ENCODE peak calls at places on chromosomes 6 and 20, in four cellular contexts. One of them, this sample, is unnamed. For H3K4me1, the result is how much of the 10 kb centered on the place peaks cover.

GRCh38 chr20:62752181-62752670 is 43.6 kb downstream of the NTSR1 start:
- ATAC-seq in A549: no peak
- ATAC-seq in GM12878: no peak
- ATAC-seq in K562: peak
- ATAC-seq in this sample: peak

GRCh38 chr6:142359271-142359960 is 57.6 kb downstream of the ADGRG6 start:
- ATAC-seq in A549: peak
- ATAC-seq in GM12878: no peak
- ATAC-seq in K562: no peak
- ATAC-seq in this sample: no peak

GRCh38 chr6:87482382-87482781 is 9.6 kb downstream of the SLC35A1 start:
- ATAC-seq in A549: no peak
- ATAC-seq in GM12878: no peak
- ATAC-seq in K562: no peak
- ATAC-seq in this sample: no peak

GRCh38 chr6:30312266-30312665 is 14.5 kb upstream of the TRIM39 start:
- ATAC-seq in A549: no peak
- ATAC-seq in GM12878: no peak
- ATAC-seq in K562: no peak
- ATAC-seq in this sample: no peak

GRCh38 chr20:62624325-62624690 is 18.0 kb upstream of the SLCO4A1 start:
- ATAC-seq in A549: peak
- ATAC-seq in GM12878: peak
- ATAC-seq in K562: peak
- ATAC-seq in this sample: no peak

GRCh38 chr6:14470697-14471096 is 353.1 kb downstream of the CD83 start:
- ATAC-seq in A549: no peak
- ATAC-seq in GM12878: no peak
- ATAC-seq in K562: no peak
- ATAC-seq in this sample: no peak

GRCh38 chr6:14499804-14500203 is 382.2 kb downstream of the CD83 start:
- ATAC-seq in A549: peak
- ATAC-seq in GM12878: no peak
- ATAC-seq in K562: no peak
- ATAC-seq in this sample: no peak

GRCh38 chr6:10838794-10839333 is 525 bp upstream of the MAK start:
- ATAC-seq in A549: peak
- ATAC-seq in GM12878: peak
- ATAC-seq in K562: peak
- ATAC-seq in this sample: peak

GRCh38 chr6:36834576-36835293 is 4.5 kb downstream of the CPNE5 start:
- ATAC-seq in A549: no peak
- ATAC-seq in GM12878: no peak
- ATAC-seq in K562: peak
- ATAC-seq in this sample: no peak

GRCh38 chr6:158609455-158610155 is 34.9 kb downstream of the DYNLT1 start:
- ATAC-seq in A549: no peak
- ATAC-seq in GM12878: no peak
- ATAC-seq in K562: no peak
- ATAC-seq in this sample: no peak

GRCh38 chr6:65819152-65819551 is 112.1 kb upstream of the EYS start:
- ATAC-seq in A549: peak
- ATAC-seq in GM12878: no peak
- ATAC-seq in K562: no peak
- ATAC-seq in this sample: no peak

GRCh38 chr6:31842056-31842455 is 14.5 kb downstream of the HSPA1B start:
- ATAC-seq in A549: no peak
- ATAC-seq in GM12878: no peak
- ATAC-seq in K562: peak
- ATAC-seq in this sample: no peak

GRCh38 chr6:158122048-158122447 is 46.0 kb downstream of the SERAC1 start:
- ATAC-seq in A549: no peak
- ATAC-seq in GM12878: no peak
- ATAC-seq in K562: peak
- ATAC-seq in this sample: no peak

GRCh38 chr20:57272883-57273282 is 6.4 kb upstream of the BMP7 start:
- ATAC-seq in A549: peak
- ATAC-seq in GM12878: no peak
- ATAC-seq in K562: peak
- ATAC-seq in this sample: no peak

GRCh38 chr6:5078121-5078695 is 6.9 kb upstream of the PPP1R3G start:
- ATAC-seq in A549: peak
- ATAC-seq in GM12878: peak
- ATAC-seq in K562: peak
- ATAC-seq in this sample: no peak

GRCh38 chr6:137216875-137217553 is 2.2 kb downstream of the IFNGR1 start:
- ATAC-seq in A549: no peak
- ATAC-seq in GM12878: peak
- ATAC-seq in K562: no peak
- ATAC-seq in this sample: no peak

GRCh38 chr20:4873396-4873795 is 127.9 kb downstream of the SLC23A2 start:
- ATAC-seq in A549: no peak
- ATAC-seq in GM12878: no peak
- ATAC-seq in K562: no peak
- ATAC-seq in this sample: no peak

GRCh38 chr6:149965191-149966020 is 1.7 kb downstream of the ULBP1 start:
- ATAC-seq in A549: no peak
- ATAC-seq in GM12878: no peak
- ATAC-seq in K562: no peak
- ATAC-seq in this sample: no peak

GRCh38 chr6:30489081-30490030 is at the start of gene HLA-E:
- ATAC-seq in A549: peak
- ATAC-seq in GM12878: peak
- ATAC-seq in K562: peak
- ATAC-seq in this sample: peak

GRCh38 chr20:33739493-33739892 is 7.7 kb downstream of the ZNF341 start:
- ATAC-seq in A549: no peak
- ATAC-seq in GM12878: no peak
- ATAC-seq in K562: peak
- ATAC-seq in this sample: no peak

GRCh38 chr6:5623769-5624168 is 362.5 kb downstream of the FARS2 start:
- ATAC-seq in A549: no peak
- ATAC-seq in GM12878: no peak
- ATAC-seq in K562: no peak
- ATAC-seq in this sample: no peak

GRCh38 chr6:170475118-170475517 is 78.0 kb downstream of the PSMB1 start:
- ATAC-seq in A549: no peak
- ATAC-seq in GM12878: peak
- ATAC-seq in K562: no peak
- ATAC-seq in this sample: no peak

GRCh38 chr6:149147939-149148718 is 169.4 kb upstream of the TAB2 start:
- ATAC-seq in A549: no peak
- ATAC-seq in GM12878: peak
- ATAC-seq in K562: peak
- ATAC-seq in this sample: no peak

GRCh38 chr6:105553174-105553573 is 150.3 kb upstream of the PREP start:
- ATAC-seq in A549: no peak
- ATAC-seq in GM12878: no peak
- ATAC-seq in K562: no peak
- ATAC-seq in this sample: no peak

DNA sequence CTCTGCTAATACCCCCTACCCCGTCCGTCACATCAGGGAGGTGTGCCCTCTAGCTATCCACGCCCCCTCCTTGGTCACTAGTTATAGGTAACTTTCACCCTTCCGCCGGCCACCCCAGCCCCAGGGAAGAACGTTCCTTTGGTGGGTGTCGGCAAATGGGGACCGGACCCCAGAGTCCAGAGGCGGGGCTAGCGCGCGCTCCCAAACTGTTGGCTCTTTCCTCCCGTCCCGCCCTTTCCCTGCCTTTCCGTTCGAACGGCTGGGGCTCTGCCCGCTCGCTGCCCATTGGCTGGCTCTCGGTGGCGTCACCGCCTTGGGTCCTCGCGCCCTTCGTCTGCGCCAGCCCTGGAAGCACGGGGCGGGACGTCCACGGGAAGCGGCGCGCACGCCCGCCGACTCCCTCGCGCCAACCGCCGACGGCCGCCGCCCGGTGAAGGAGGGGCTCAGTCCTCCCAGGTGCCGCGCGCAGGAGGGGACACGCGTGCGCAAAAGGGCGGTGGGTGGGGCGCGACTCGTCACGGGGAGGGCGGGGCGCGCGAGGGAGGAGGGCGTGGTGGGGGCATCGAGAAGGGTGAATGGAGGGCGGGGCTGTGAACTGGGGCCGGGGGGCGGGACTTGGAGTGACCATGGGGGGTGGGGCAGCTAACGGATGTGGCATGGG is 634 bp upstream of the PHF1 start:
- ATAC-seq in A549: peak
- ATAC-seq in GM12878: peak
- ATAC-seq in K562: peak
- ATAC-seq in this sample: peak
- TF ChIP-seq EP300 in A549: no peak
- TF ChIP-seq EP300 in GM12878: no peak
- TF ChIP-seq EP300 in K562: peak
- TF ChIP-seq EP300 in this sample: no peak

DNA sequence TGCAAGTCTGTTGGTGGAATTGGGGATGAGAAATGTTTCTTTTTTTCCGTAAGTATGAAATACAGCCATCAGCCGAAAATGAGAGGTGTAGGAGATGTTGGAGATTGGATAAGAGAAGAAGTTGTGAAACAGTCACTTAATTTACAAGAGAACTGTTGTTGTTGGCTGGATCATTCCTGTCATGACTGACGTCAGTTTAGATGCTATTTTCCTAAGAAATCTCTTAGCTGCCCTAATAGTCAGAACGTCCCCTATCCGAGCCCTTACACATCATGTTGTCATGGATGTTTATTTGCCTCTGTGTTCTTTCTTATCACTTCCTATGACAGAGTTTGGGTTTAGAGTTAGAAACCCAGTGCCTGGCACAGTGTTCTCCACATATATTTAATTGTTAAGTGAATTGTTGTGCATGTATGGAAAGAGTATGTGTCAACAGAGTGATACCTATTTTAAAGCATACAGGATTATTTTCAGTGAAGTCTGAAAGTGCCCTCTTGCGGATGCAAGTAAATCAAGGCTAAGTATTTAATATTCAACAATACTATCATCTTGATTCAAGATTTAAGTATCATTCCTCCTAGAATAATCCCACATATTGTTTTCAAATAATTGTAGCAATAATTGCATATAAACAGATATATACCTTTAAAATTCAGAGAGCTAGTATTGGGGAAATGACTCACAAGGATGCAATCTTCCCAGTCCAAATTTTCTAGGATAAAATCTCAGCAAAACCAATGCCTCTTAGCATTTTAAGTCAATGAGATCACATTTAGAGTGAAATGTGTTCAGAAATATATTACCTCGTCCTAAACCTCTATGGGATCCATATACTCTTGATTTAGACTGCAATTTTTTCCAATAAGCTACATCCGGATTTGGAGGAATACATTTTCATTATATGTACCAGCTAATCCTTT is 309.9 kb upstream of the NOX3 start:
- ATAC-seq in A549: no peak
- ATAC-seq in GM12878: no peak
- ATAC-seq in K562: no peak
- ATAC-seq in this sample: peak
- TF ChIP-seq CTCF in A549: no peak
- TF ChIP-seq CTCF in GM12878: no peak
- TF ChIP-seq CTCF in K562: peak
- TF ChIP-seq CTCF in this sample: no peak

GRCh38 chr6:131646249-131646670 is 9.2 kb downstream of the ENPP3 start:
- ATAC-seq in A549: no peak
- ATAC-seq in GM12878: no peak
- ATAC-seq in K562: peak
- ATAC-seq in this sample: no peak
- H3K4me1 ChIP-seq in A549: under half
- H3K4me1 ChIP-seq in GM12878: under half
- H3K4me1 ChIP-seq in K562: half or more
- H3K4me1 ChIP-seq in this sample: under half

GRCh38 chr6:151276112-151276745 is 36.5 kb downstream of the AKAP12 start:
- ATAC-seq in A549: peak
- ATAC-seq in GM12878: no peak
- ATAC-seq in K562: peak
- ATAC-seq in this sample: peak
- TF ChIP-seq EP300 in A549: no peak
- TF ChIP-seq EP300 in GM12878: no peak
- TF ChIP-seq EP300 in K562: no peak
- TF ChIP-seq EP300 in this sample: no peak

GRCh38 chr6:112366695-112367546 is 19.8 kb downstream of the RFPL4B start:
- ATAC-seq in A549: no peak
- ATAC-seq in GM12878: no peak
- ATAC-seq in K562: peak
- ATAC-seq in this sample: peak
- TF ChIP-seq CTCF in A549: no peak
- TF ChIP-seq CTCF in GM12878: no peak
- TF ChIP-seq CTCF in K562: no peak
- TF ChIP-seq CTCF in this sample: no peak

GRCh38 chr6:52663935-52664184 is 7.1 kb upstream of the TMEM14A start:
- ATAC-seq in A549: no peak
- ATAC-seq in GM12878: no peak
- ATAC-seq in K562: no peak
- ATAC-seq in this sample: no peak
- H3K4me1 ChIP-seq in A549: under half
- H3K4me1 ChIP-seq in GM12878: under half
- H3K4me1 ChIP-seq in K562: under half
- H3K4me1 ChIP-seq in this sample: under half